ENCODE peak calls at places on chromosome 16, in six cellular contexts. One of them, this sample, is unnamed.

GRCh38 chr16:27432600-27432957 is 30.6 kb downstream of the IL21R start:
- DNase-seq in heart left ventricle: peak; percentile 4
- DNase-seq in psoas muscle: no peak
- DNase-seq in vagina: peak; percentile 61
- DNase-seq in mesothelial cell of epicardium: no peak
- DNase-seq in nephron progenitor cell: no peak
- DNase-seq in this sample: no peak

GRCh38 chr16:5026664-5027063 is 7.1 kb downstream of the NAGPA start:
- DNase-seq in mesothelial cell of epicardium: no peak
- DNase-seq in heart left ventricle: no peak
- DNase-seq in vagina: no peak
- DNase-seq in psoas muscle: no peak
- DNase-seq in nephron progenitor cell: no peak
- DNase-seq in this sample: no peak

GRCh38 chr16:14071576-14072271 is 605 bp downstream of the MRTFB start:
- DNase-seq in heart left ventricle: no peak
- DNase-seq in vagina: no peak
- DNase-seq in nephron progenitor cell: no peak
- DNase-seq in mesothelial cell of epicardium: peak; percentile 30
- DNase-seq in psoas muscle: no peak
- DNase-seq in this sample: no peak

GRCh38 chr16:7185689-7186088 is 147.0 kb upstream of the RBFOX1 start:
- DNase-seq in heart left ventricle: no peak
- DNase-seq in psoas muscle: no peak
- DNase-seq in nephron progenitor cell: no peak
- DNase-seq in mesothelial cell of epicardium: no peak
- DNase-seq in vagina: no peak
- DNase-seq in this sample: no peak

GRCh38 chr16:89103156-89103555 is 9.5 kb downstream of the ACSF3 start:
- DNase-seq in psoas muscle: no peak
- DNase-seq in mesothelial cell of epicardium: no peak
- DNase-seq in nephron progenitor cell: no peak
- DNase-seq in vagina: no peak
- DNase-seq in heart left ventricle: no peak
- DNase-seq in this sample: no peak

GRCh38 chr16:88478115-88478514 is 25.0 kb downstream of the ZFPM1 start:
- DNase-seq in nephron progenitor cell: no peak
- DNase-seq in heart left ventricle: no peak
- DNase-seq in mesothelial cell of epicardium: no peak
- DNase-seq in vagina: no peak
- DNase-seq in psoas muscle: no peak
- DNase-seq in this sample: no peak

GRCh38 chr16:27724491-27724878 is 174.5 kb downstream of the KATNIP start:
- DNase-seq in psoas muscle: no peak
- DNase-seq in mesothelial cell of epicardium: no peak
- DNase-seq in heart left ventricle: no peak
- DNase-seq in nephron progenitor cell: no peak
- DNase-seq in vagina: no peak
- DNase-seq in this sample: no peak

GRCh38 chr16:30407794-30408534 is 558 bp downstream of the ZNF771 start:
- DNase-seq in nephron progenitor cell: no peak
- DNase-seq in vagina: no peak
- DNase-seq in heart left ventricle: no peak
- DNase-seq in psoas muscle: no peak
- DNase-seq in mesothelial cell of epicardium: no peak
- DNase-seq in this sample: no peak

GRCh38 chr16:12655530-12655929 is 148.2 kb downstream of the CPPED1 start:
- DNase-seq in nephron progenitor cell: no peak
- DNase-seq in heart left ventricle: no peak
- DNase-seq in psoas muscle: no peak
- DNase-seq in vagina: no peak
- DNase-seq in mesothelial cell of epicardium: no peak
- DNase-seq in this sample: no peak

GRCh38 chr16:17602678-17603077 is 131.9 kb upstream of the XYLT1 start:
- DNase-seq in nephron progenitor cell: no peak
- DNase-seq in vagina: no peak
- DNase-seq in heart left ventricle: no peak
- DNase-seq in mesothelial cell of epicardium: no peak
- DNase-seq in psoas muscle: no peak
- DNase-seq in this sample: no peak

GRCh38 chr16:4915226-4915761 is 21.7 kb downstream of the PPL start:
- DNase-seq in nephron progenitor cell: no peak
- DNase-seq in vagina: no peak
- DNase-seq in mesothelial cell of epicardium: no peak
- DNase-seq in heart left ventricle: no peak
- DNase-seq in psoas muscle: no peak
- DNase-seq in this sample: no peak

GRCh38 chr16:13957197-13958078 is 37.5 kb downstream of the ERCC4 start:
- DNase-seq in vagina: no peak
- DNase-seq in mesothelial cell of epicardium: no peak
- DNase-seq in heart left ventricle: peak; percentile 39
- DNase-seq in nephron progenitor cell: peak; percentile 11
- DNase-seq in psoas muscle: peak; percentile 67
- DNase-seq in this sample: no peak

GRCh38 chr16:27772093-27772820 is 222.3 kb downstream of the KATNIP start:
- DNase-seq in vagina: no peak
- DNase-seq in nephron progenitor cell: no peak
- DNase-seq in mesothelial cell of epicardium: no peak
- DNase-seq in heart left ventricle: no peak
- DNase-seq in psoas muscle: no peak
- DNase-seq in this sample: no peak

GRCh38 chr16:81367821-81368220 is 53.1 kb downstream of the GAN start:
- DNase-seq in vagina: no peak
- DNase-seq in heart left ventricle: no peak
- DNase-seq in nephron progenitor cell: no peak
- DNase-seq in psoas muscle: no peak
- DNase-seq in mesothelial cell of epicardium: no peak
- DNase-seq in this sample: no peak

GRCh38 chr16:80862153-80862552 is 57.8 kb upstream of the CDYL2 start:
- DNase-seq in psoas muscle: no peak
- DNase-seq in nephron progenitor cell: no peak
- DNase-seq in heart left ventricle: no peak
- DNase-seq in mesothelial cell of epicardium: no peak
- DNase-seq in vagina: no peak
- DNase-seq in this sample: no peak

GRCh38 chr16:22425036-22425801 is 50.8 kb upstream of the CDR2 start:
- DNase-seq in vagina: no peak
- DNase-seq in psoas muscle: peak; percentile 79
- DNase-seq in nephron progenitor cell: no peak
- DNase-seq in heart left ventricle: peak; percentile 73
- DNase-seq in mesothelial cell of epicardium: no peak
- DNase-seq in this sample: no peak

GRCh38 chr16:83433201-83433600 is 374.6 kb upstream of the HSBP1 start:
- DNase-seq in heart left ventricle: no peak
- DNase-seq in nephron progenitor cell: no peak
- DNase-seq in vagina: no peak
- DNase-seq in mesothelial cell of epicardium: no peak
- DNase-seq in psoas muscle: no peak
- DNase-seq in this sample: no peak

GRCh38 chr16:29198231-29198630 is 208.3 kb downstream of the NPIPB11 start:
- DNase-seq in mesothelial cell of epicardium: no peak
- DNase-seq in nephron progenitor cell: no peak
- DNase-seq in psoas muscle: no peak
- DNase-seq in vagina: peak; percentile 74
- DNase-seq in heart left ventricle: peak; percentile 4
- DNase-seq in this sample: no peak

DNA sequence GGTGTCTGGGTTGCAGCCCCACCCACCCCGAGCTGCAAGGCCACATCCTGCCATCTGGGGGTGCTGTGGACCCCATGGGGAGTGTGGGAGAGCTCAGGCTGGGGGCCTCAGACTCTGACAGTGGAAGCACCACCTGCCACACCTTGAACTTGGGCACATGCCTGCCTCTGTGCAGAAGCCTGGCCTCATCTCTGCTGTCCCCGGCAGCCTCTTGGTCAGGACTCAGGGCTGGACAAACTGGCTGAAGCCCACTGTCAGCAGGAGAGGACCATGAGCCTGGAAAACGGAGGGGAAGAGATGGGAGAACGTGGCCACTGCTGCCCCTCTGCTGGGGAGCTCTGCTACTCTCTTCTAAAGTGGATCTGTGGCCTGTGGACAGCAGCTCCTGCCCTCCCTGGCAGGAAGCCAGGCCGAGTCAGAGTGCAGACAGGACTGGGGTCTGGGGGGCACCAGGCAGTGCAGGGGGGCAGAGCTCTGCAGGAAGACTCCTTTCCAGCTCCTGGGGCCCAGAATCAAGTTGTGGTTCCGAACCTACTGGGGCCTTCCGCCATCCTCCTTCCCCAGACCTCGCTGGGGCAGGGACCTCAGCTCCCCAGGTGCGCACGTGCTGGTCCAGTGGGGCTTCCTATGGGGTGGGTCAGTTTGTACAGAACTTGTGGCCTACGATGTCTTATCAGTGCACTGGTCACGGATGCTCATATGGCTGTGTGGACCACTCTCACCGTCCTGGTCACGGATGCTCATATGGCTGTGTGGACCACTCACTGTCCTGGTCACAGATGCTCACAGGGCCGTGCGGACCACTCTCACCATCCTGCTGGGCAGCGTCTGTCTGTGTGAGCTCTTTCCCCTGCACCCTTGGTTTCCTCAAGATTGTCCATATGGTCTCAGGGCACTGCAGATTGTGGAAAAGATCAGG is 207.7 kb downstream of the LAT start:
- DNase-seq in heart left ventricle: peak; percentile 16
- DNase-seq in nephron progenitor cell: no peak
- DNase-seq in psoas muscle: no peak
- DNase-seq in vagina: peak; percentile 58
- DNase-seq in mesothelial cell of epicardium: no peak
- DNase-seq in this sample: no peak
- TF ChIP-seq CTCF in heart left ventricle: peak; percentile 7
- TF ChIP-seq CTCF in nephron progenitor cell: no peak
- TF ChIP-seq CTCF in psoas muscle: no peak
- TF ChIP-seq CTCF in vagina: no peak
- TF ChIP-seq CTCF in mesothelial cell of epicardium: no peak
- TF ChIP-seq CTCF in this sample: no peak

DNA sequence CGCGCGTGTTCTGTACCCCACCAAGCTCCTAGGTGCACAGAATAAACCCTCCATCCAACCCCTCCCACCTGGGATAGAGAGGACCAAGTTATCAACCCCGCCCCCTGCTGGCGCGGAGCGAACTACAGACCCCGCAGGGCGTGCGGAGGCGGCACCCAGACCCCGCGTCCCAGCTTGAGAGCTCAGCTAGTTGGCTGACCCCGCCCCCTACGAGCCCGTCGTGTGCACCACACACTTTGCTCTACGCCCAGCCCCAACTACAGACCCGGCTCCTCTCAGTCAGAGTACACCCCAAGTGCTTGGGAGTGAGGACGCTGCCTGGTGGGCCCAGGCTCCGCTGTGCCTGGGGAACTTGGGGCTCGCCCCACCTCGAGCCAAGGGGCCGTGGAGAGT is 1.5 kb downstream of the GRIN2A start:
- DNase-seq in heart left ventricle: no peak
- DNase-seq in psoas muscle: peak; percentile 20
- DNase-seq in mesothelial cell of epicardium: peak; percentile 46
- DNase-seq in vagina: no peak
- DNase-seq in nephron progenitor cell: peak; percentile 90
- DNase-seq in this sample: peak; percentile 70
- TF ChIP-seq CTCF in heart left ventricle: no peak
- TF ChIP-seq CTCF in psoas muscle: no peak
- TF ChIP-seq CTCF in mesothelial cell of epicardium: peak; percentile 57
- TF ChIP-seq CTCF in vagina: no peak
- TF ChIP-seq CTCF in nephron progenitor cell: peak; percentile 54
- TF ChIP-seq CTCF in this sample: peak; percentile 62

GRCh38 chr16:66429290-66429962 is 2.3 kb downstream of the BEAN1 start:
- DNase-seq in psoas muscle: no peak
- DNase-seq in vagina: peak; percentile 74
- DNase-seq in mesothelial cell of epicardium: no peak
- DNase-seq in heart left ventricle: no peak
- DNase-seq in nephron progenitor cell: peak; percentile 12
- DNase-seq in this sample: no peak
- TF ChIP-seq CTCF in psoas muscle: no peak
- TF ChIP-seq CTCF in vagina: no peak
- TF ChIP-seq CTCF in mesothelial cell of epicardium: no peak
- TF ChIP-seq CTCF in heart left ventricle: no peak
- TF ChIP-seq CTCF in nephron progenitor cell: peak; percentile 20
- TF ChIP-seq CTCF in this sample: no peak

GRCh38 chr16:535446-536405 is 8.2 kb downstream of the CAPN15 start:
- DNase-seq in mesothelial cell of epicardium: no peak
- DNase-seq in psoas muscle: peak; percentile 82
- DNase-seq in heart left ventricle: no peak
- DNase-seq in vagina: no peak
- DNase-seq in nephron progenitor cell: no peak
- DNase-seq in this sample: no peak

GRCh38 chr16:539901-540530 is 12.5 kb downstream of the CAPN15 start:
- DNase-seq in heart left ventricle: no peak
- DNase-seq in mesothelial cell of epicardium: no peak
- DNase-seq in psoas muscle: no peak
- DNase-seq in vagina: no peak
- DNase-seq in nephron progenitor cell: no peak
- DNase-seq in this sample: no peak

GRCh38 chr16:534856-535445 is 7.4 kb downstream of the CAPN15 start:
- DNase-seq in heart left ventricle: no peak
- DNase-seq in psoas muscle: no peak
- DNase-seq in vagina: no peak
- DNase-seq in mesothelial cell of epicardium: no peak
- DNase-seq in nephron progenitor cell: no peak
- DNase-seq in this sample: no peak

GRCh38 chr16:536746-537145 is 9.2 kb downstream of the CAPN15 start:
- DNase-seq in nephron progenitor cell: no peak
- DNase-seq in heart left ventricle: no peak
- DNase-seq in psoas muscle: no peak
- DNase-seq in mesothelial cell of epicardium: no peak
- DNase-seq in vagina: no peak
- DNase-seq in this sample: no peak

GRCh38 chr16:537415-538335 is 10.2 kb downstream of the CAPN15 start:
- DNase-seq in vagina: no peak
- DNase-seq in heart left ventricle: no peak
- DNase-seq in nephron progenitor cell: no peak
- DNase-seq in psoas muscle: no peak
- DNase-seq in mesothelial cell of epicardium: no peak
- DNase-seq in this sample: no peak
- TF ChIP-seq CTCF in vagina: no peak
- TF ChIP-seq CTCF in heart left ventricle: no peak
- TF ChIP-seq CTCF in nephron progenitor cell: no peak
- TF ChIP-seq CTCF in psoas muscle: no peak
- TF ChIP-seq CTCF in mesothelial cell of epicardium: no peak
- TF ChIP-seq CTCF in this sample: no peak

GRCh38 chr16:74035816-74036215 is 260.8 kb upstream of the PSMD7 start:
- DNase-seq in mesothelial cell of epicardium: no peak
- DNase-seq in vagina: no peak
- DNase-seq in psoas muscle: no peak
- DNase-seq in heart left ventricle: no peak
- DNase-seq in nephron progenitor cell: no peak
- DNase-seq in this sample: no peak
- TF ChIP-seq CTCF in mesothelial cell of epicardium: no peak
- TF ChIP-seq CTCF in vagina: no peak
- TF ChIP-seq CTCF in psoas muscle: no peak
- TF ChIP-seq CTCF in heart left ventricle: no peak
- TF ChIP-seq CTCF in nephron progenitor cell: peak; percentile 33
- TF ChIP-seq CTCF in this sample: peak; percentile 61

GRCh38 chr16:48745541-48745940 is 135.6 kb upstream of the N4BP1 start:
- DNase-seq in heart left ventricle: no peak
- DNase-seq in mesothelial cell of epicardium: no peak
- DNase-seq in vagina: no peak
- DNase-seq in psoas muscle: no peak
- DNase-seq in nephron progenitor cell: no peak
- DNase-seq in this sample: no peak
- TF ChIP-seq CTCF in heart left ventricle: no peak
- TF ChIP-seq CTCF in mesothelial cell of epicardium: no peak
- TF ChIP-seq CTCF in vagina: no peak
- TF ChIP-seq CTCF in psoas muscle: no peak
- TF ChIP-seq CTCF in nephron progenitor cell: no peak
- TF ChIP-seq CTCF in this sample: no peak

This sample was measured in neural crest cell.